ENCODE peak calls at places on chromosomes 4 and X, in ten cellular contexts. R, W, C, T, D, A, X, H, E and L are unnamed samples. For H3K27me3, the result is how much of the 10 kb centered on the place peaks cover.

GRCh38 chr4:11446156-11446811 is 17.6 kb upstream of the HS3ST1 start:
- DNase-seq in A (no peak), H (no peak), W (no peak), X (no peak), D (no peak), E (peak), C (peak), R (no peak), T (no peak), L (no peak)

GRCh38 chr4:22476011-22476410 is 39.9 kb downstream of the ADGRA3 start:
- DNase-seq in D (no peak), T (no peak), R (no peak), C (no peak), E (no peak), A (no peak), X (no peak), H (no peak), W (no peak), L (no peak)

GRCh38 chr4:185254434-185254833 is 45.0 kb downstream of the SNX25 start:
- DNase-seq in D (no peak), C (peak), R (no peak), T (no peak), A (no peak), H (no peak), E (peak), X (no peak), W (no peak), L (peak)

GRCh38 chrX:44997282-44997813 is 124.4 kb downstream of the KDM6A start:
- DNase-seq in T (no peak), C (no peak), D (no peak), E (no peak), R (no peak), A (no peak), W (no peak), X (peak), H (no peak), L (no peak)

GRCh38 chr4:14513471-14513870 is 488.8 kb upstream of the CPEB2 start:
- DNase-seq in X (no peak), H (no peak), A (no peak), E (peak), W (no peak), D (no peak), C (peak), T (no peak), R (no peak), L (no peak)

GRCh38 chr4:87633239-87633638 is 16.8 kb upstream of the DMP1 start:
- DNase-seq in C (peak), E (peak), H (no peak), R (no peak), W (no peak), X (no peak), T (no peak), D (no peak), A (no peak), L (no peak)

GRCh38 chr4:139922625-139923024 is 231.4 kb downstream of the MAML3 start:
- DNase-seq in E (peak), X (no peak), W (no peak), D (no peak), T (no peak), C (peak), R (no peak), A (no peak), H (no peak), L (no peak)

GRCh38 chrX:29842552-29842951 is 372.8 kb upstream of the MAGEB2 start:
- DNase-seq in E (no peak), X (no peak), W (no peak), H (no peak), A (no peak), D (no peak), R (no peak), C (no peak), T (no peak), L (no peak)

GRCh38 chrX:118420462-118420861 is 74.6 kb downstream of the WDR44 start:
- DNase-seq in C (peak), T (no peak), W (no peak), X (no peak), E (peak), A (no peak), H (no peak), D (no peak), R (no peak), L (no peak)

GRCh38 chr4:176587920-176588319 is 204.8 kb downstream of the VEGFC start:
- DNase-seq in D (no peak), X (no peak), R (no peak), E (peak), T (no peak), C (peak), A (no peak), H (no peak), W (no peak), L (no peak)

GRCh38 chr4:106080376-106080775 is 185.1 kb downstream of the NPNT start:
- DNase-seq in T (no peak), E (no peak), A (no peak), X (no peak), W (no peak), R (no peak), H (no peak), D (no peak), C (peak), L (no peak)

GRCh38 chrX:44299177-44299576 is 44.3 kb downstream of the EFHC2 start:
- DNase-seq in T (no peak), C (no peak), R (no peak), H (no peak), W (no peak), D (no peak), X (no peak), A (no peak), E (peak), L (no peak)

GRCh38 chr4:129379429-129379828 is 283.5 kb downstream of the C4orf33 start:
- DNase-seq in A (no peak), X (no peak), D (no peak), E (no peak), H (no peak), W (no peak), T (no peak), C (no peak), R (no peak), L (no peak)

GRCh38 chr4:149630079-149630478 is 185.6 kb downstream of the IQCM start:
- DNase-seq in R (no peak), D (no peak), C (no peak), H (no peak), X (no peak), T (no peak), A (no peak), E (no peak), W (no peak), L (no peak)

GRCh38 chr4:40626183-40626990 is 3.3 kb downstream of the RBM47 start:
- DNase-seq in H (no peak), X (no peak), T (no peak), C (peak), A (no peak), E (peak), W (no peak), D (no peak), R (no peak), L (no peak)

GRCh38 chr4:38378478-38378877 is 285.5 kb upstream of the KLF3 start:
- DNase-seq in H (no peak), R (no peak), E (no peak), W (no peak), C (no peak), X (no peak), D (no peak), T (no peak), A (no peak), L (no peak)

GRCh38 chr4:650951-651883 is 22.9 kb downstream of the ATP5ME start:
- DNase-seq in A (no peak), D (no peak), H (no peak), X (peak), W (peak), R (no peak), C (no peak), T (no peak), E (no peak), L (no peak)

GRCh38 chr4:99458911-99459447 is 23.8 kb upstream of the ADH7 start:
- DNase-seq in A (no peak), D (no peak), E (peak), H (no peak), X (no peak), C (peak), R (no peak), W (no peak), T (no peak), L (no peak)

DNA sequence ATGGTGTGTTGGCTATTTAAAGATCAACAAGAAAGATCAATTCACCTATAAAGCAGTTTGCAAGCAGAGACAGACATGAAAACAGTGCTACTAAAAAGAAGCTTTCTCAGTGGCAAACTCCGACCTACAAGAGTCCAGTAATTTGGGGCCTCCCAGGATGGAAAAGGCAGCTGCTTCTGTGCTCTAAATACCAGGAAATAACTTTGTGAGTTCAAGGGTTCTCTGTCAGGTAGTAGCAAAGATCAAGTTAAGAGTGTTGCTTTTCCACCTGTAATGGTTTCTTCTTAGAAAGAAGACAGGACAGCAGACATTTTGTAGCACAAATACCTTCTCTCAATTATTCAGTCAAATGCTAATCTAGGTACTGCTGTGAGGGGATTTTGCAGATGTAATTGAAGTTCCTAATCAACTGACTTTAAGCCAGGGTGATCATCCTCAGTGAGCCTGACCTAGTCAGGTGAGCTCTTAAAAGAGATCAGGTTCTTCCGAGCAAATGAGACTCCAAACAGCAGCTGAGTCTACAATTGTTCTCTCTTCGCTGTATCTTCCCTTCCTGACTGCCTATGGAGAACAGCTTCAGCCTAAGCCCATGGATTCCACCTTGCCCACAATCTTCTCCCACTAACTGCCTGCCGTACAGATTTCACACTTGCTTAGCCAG is 13.5 kb downstream of the ANKRD17 start:
- DNase-seq in E (no peak), W (no peak), T (no peak), D (no peak), C (no peak), X (no peak), A (no peak), R (no peak), H (no peak), L (no peak)
- H3K27ac ChIP-seq in E (no peak), W (no peak), T (no peak), D (no peak), C (no peak), X (no peak), A (no peak), R (no peak), H (no peak), L (no peak)

DNA sequence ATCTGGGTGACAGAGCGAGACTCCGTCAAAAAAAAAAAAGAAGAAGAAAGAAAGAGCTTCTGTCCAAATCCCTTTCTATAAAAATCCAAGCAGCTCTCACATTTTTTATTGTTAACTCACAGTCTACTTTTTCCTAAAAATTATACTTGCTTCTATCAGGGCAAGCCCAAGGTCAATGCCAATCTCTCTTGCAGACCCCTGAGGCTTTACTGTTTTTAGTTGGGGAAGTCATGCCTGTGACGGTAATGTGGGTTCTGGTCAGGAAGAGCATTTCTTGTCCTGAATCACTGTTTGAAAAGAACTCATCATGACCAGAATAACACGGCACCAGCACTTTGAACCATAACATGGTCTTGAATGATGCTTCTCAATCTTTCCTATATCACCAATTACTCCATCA is 54.6 kb upstream of the CITED1 start:
- DNase-seq in R (no peak), X (no peak), H (no peak), C (no peak), E (no peak), A (no peak), T (no peak), D (no peak), W (no peak), L (no peak)
- H3K27me3 ChIP-seq in R (under half), X (under half), H (under half), C (under half), E (under half), A (under half), T (under half), D (under half), W (under half), L (under half)

GRCh38 chrX:13750204-13750603 is 15.7 kb downstream of the OFD1 start:
- DNase-seq in A (peak), X (no peak), W (no peak), H (no peak), C (peak), D (no peak), E (peak), T (no peak), R (no peak), L (peak)

GRCh38 chrX:13754765-13755164 is 20.2 kb downstream of the OFD1 start:
- DNase-seq in W (no peak), E (no peak), H (no peak), R (no peak), X (no peak), T (no peak), C (no peak), D (no peak), A (no peak), L (no peak)

GRCh38 chrX:13750812-13751211 is 16.3 kb downstream of the OFD1 start:
- DNase-seq in X (no peak), A (no peak), H (no peak), W (no peak), C (no peak), E (no peak), R (no peak), D (no peak), T (no peak), L (no peak)

GRCh38 chrX:13752141-13752540 is 17.6 kb downstream of the OFD1 start:
- DNase-seq in X (no peak), T (no peak), D (no peak), C (no peak), W (no peak), H (no peak), A (no peak), E (no peak), R (no peak), L (no peak)

DNA sequence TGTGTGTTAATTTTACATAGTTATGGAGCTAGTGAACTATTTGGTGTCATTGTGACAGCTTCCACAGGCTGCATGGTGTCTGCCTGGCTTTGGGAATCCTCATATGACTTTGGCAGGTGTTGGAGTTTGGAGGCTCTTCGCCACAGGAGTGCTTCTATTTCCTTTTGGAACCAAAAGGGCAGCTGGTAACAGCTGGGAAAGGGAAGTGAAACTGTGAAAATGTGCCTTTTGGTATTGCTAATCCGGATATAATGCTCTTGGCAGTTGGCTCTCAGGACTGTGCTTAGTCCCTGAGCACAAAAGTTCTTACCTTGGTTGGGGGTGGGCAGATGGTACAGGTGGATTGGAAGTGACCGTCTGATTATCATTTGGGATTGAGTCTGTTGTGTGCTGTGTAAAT is 18.1 kb downstream of the OFD1 start:
- DNase-seq in D (no peak), C (no peak), R (no peak), E (no peak), H (no peak), W (no peak), A (no peak), X (no peak), T (no peak), L (no peak)
- H3K27ac ChIP-seq in D (no peak), C (no peak), R (peak), E (no peak), H (no peak), W (no peak), A (no peak), X (no peak), T (no peak), L (no peak)

GRCh38 chr4:2036866-2037265 is 22.3 kb upstream of the NAT8L start:
- DNase-seq in H (no peak), T (no peak), D (no peak), A (no peak), E (no peak), C (no peak), W (no peak), R (no peak), X (no peak), L (no peak)
- H3K27me3 ChIP-seq in H (under half), T (under half), D (under half), A (under half), E (under half), C (under half), W (under half), R (under half), X (under half), L (under half)

DNA sequence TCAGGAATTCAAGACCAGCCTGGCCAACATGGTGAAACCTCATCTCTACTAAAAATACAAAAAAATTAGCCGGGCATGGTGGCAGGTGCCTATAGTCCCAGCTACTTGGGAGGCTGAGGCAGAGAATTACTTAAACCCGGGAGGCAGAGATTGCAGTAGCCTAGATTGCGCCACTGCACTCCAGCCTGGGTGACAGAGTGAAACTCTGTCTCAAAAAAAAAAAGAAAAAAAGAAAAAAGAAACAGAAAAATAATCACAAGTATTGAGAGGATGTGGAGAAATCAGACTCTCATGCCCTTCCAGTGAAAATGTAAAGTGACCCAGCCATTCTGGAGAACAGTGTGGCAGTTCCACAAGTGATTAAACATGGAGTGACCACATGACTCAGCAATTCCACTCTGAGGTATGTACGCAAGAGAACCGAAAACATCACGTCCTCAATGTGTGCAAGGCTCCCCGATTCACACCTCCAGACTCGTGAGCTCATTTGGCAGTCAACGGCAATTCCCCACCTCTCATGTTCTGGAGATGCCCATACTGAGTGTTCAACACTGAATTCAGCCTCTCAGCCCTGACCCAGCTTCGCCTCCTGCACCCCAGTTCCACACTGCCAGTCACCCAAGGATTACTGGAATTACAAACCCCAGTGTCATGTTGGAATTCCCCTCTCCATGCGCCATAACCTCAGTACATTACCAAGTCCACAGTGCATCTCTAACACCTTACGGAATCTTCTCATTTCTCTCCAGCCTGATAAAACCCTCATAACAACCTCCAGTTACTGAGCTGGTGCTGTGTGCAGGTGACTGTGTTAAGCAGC is 21.1 kb downstream of the ACOX3 start:
- DNase-seq in X (no peak), D (no peak), W (no peak), E (peak), R (no peak), H (no peak), A (no peak), C (peak), T (no peak), L (no peak)
- H3K27ac ChIP-seq in X (no peak), D (peak), W (no peak), E (no peak), R (peak), H (no peak), A (no peak), C (no peak), T (no peak), L (no peak)

GRCh38 chr4:55346851-55347255 is 811 bp downstream of the SRD5A3 start:
- DNase-seq in C (no peak), A (no peak), D (no peak), R (no peak), W (no peak), X (no peak), E (no peak), T (no peak), H (no peak), L (no peak)
- H3K27me3 ChIP-seq in C (under half), A (under half), D (under half), R (under half), W (under half), X (under half), E (under half), T (under half), H (under half), L (under half)

DNA sequence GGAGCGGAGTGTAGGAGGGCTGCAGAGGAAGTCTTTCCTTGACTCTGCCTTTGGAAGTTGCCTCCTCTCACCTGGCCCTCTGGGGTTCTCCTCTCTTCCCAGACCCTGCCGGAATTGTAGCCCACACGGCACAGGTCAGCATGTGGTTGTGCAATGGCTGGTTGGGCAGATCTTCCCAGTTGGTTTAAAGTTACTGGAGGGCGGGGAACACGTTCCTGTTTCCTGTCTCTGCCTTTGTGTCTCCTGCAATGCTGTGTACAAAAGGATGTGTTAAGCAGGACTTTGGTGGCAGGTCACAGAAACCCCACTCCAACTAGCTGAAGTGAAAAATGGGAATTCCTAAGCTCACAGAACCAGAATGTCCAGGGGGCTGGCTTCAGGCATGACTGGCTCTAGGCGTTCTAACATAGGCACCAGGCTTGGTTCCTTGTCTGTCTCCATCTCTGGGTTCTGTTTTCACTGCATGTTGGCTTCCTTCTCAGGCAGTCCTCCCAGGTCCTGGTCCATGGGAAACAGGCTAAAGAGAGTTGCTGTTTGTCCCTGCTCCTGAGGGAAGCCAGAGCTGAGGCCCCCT is 19.9 kb downstream of the SORCS2 start:
- DNase-seq in A (no peak), R (no peak), X (no peak), H (no peak), W (no peak), D (no peak), C (no peak), T (no peak), E (no peak), L (no peak)
- H3K27ac ChIP-seq in A (no peak), R (no peak), X (no peak), H (no peak), W (no peak), D (no peak), C (no peak), T (no peak), E (no peak), L (no peak)